ENCODE peak calls at places on chromosome 9, in ten cellular contexts. M, I, Z, W, D, S, Y, A, P and U are unnamed samples.

GRCh38 chr9:108002296-108003056 is 512.9 kb upstream of the KLF4 start:
- DNase-seq in M (peak), I (no peak), Z (no peak), W (peak), D (no peak), S (no peak), Y (peak), A (no peak), P (no peak), U (no peak)

GRCh38 chr9:135006911-135007570 is 80.4 kb upstream of the OLFM1 start:
- DNase-seq in M (no peak), I (no peak), Z (no peak), W (no peak), D (no peak), S (no peak), Y (no peak), A (no peak), P (no peak), U (peak)

GRCh38 chr9:84642618-84643017 is 26.9 kb upstream of the NTRK2 start:
- DNase-seq in M (no peak), I (no peak), Z (no peak), W (no peak), D (no peak), S (no peak), Y (no peak), A (no peak), P (no peak), U (no peak)

GRCh38 chr9:36029765-36030528 is 6.8 kb upstream of the RECK start:
- DNase-seq in M (peak), I (no peak), Z (no peak), W (peak), D (no peak), S (peak), Y (peak), A (no peak), P (no peak), U (peak)

GRCh38 chr9:115650768-115651167 is 502.8 kb upstream of the PAPPA start:
- DNase-seq in M (peak), I (no peak), Z (no peak), W (peak), D (no peak), S (peak), Y (peak), A (no peak), P (no peak), U (peak)

GRCh38 chr9:34701023-34701768 is 8.7 kb downstream of the CCL21 start:
- DNase-seq in M (peak), I (peak), Z (no peak), W (peak), D (peak), S (peak), Y (peak), A (peak), P (peak), U (peak)

GRCh38 chr9:91954841-91955471 is 4.9 kb upstream of the ROR2 start:
- DNase-seq in M (peak), I (peak), Z (peak), W (peak), D (peak), S (peak), Y (peak), A (no peak), P (peak), U (peak)

GRCh38 chr9:101418518-101419111 is 17.0 kb downstream of the ALDOB start:
- DNase-seq in M (peak), I (no peak), Z (no peak), W (peak), D (no peak), S (peak), Y (peak), A (no peak), P (no peak), U (no peak)

GRCh38 chr9:107404086-107404590 is 85.4 kb downstream of the KLF4 start:
- DNase-seq in M (no peak), I (no peak), Z (no peak), W (no peak), D (no peak), S (no peak), Y (no peak), A (no peak), P (no peak), U (peak)

DNA sequence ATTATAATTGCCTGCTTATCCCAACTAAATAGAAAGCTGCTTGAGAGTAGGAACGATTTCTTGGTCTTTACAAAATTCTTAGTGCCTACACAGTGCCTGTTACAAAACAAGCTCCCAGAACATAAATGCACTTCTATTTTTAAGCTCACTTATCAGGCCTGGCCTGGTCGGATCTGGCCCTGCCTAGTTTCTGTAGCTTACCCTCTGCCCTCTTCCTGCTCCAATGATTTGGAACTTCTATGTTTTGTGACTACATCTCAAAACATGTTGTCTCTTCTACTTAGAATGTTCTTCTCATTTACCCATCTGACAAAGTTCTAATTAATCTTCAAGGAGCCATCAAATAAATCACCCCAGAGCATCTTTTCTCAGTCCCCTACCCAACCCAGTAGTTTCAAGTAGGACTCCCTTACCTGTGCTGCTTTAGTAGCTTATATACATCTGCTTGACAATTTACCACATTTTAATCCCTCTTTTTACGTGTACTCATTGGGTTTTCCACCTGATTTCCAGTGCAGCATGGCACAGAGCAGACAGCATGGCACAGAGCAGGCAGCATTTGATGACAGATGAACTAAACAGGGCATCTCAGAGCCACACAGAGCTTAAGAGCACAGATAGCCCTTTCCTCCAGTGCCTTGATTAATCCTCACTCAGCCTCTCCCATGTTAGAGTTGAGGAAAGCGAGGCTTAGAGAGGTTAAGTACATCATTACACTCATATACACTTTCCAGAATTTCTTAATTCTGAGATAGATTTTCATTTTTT is 171.9 kb downstream of the MAPKAP1 start:
- DNase-seq in M (no peak), I (no peak), Z (no peak), W (no peak), D (no peak), S (no peak), Y (no peak), A (no peak), P (no peak), U (no peak)
- H3K4me2 ChIP-seq in M (no peak), I (no peak), Z (no peak), W (no peak), D (no peak), S (no peak), Y (no peak), A (no peak), P (no peak), U (no peak)

GRCh38 chr9:31790720-31791119 is 593.7 kb upstream of the ACO1 start:
- DNase-seq in M (no peak), I (no peak), Z (no peak), W (no peak), D (no peak), S (no peak), Y (no peak), A (no peak), P (no peak), U (no peak)
- H3K4me2 ChIP-seq in M (no peak), I (no peak), Z (no peak), W (no peak), D (no peak), S (no peak), Y (no peak), A (no peak), P (no peak), U (no peak)

GRCh38 chr9:133579231-133579560 is 30.0 kb downstream of the FAM163B start:
- DNase-seq in M (no peak), I (no peak), Z (no peak), W (no peak), D (peak), S (no peak), Y (no peak), A (no peak), P (no peak), U (no peak)
- H3K4me2 ChIP-seq in M (no peak), I (no peak), Z (no peak), W (no peak), D (no peak), S (no peak), Y (no peak), A (no peak), P (no peak), U (no peak)

DNA sequence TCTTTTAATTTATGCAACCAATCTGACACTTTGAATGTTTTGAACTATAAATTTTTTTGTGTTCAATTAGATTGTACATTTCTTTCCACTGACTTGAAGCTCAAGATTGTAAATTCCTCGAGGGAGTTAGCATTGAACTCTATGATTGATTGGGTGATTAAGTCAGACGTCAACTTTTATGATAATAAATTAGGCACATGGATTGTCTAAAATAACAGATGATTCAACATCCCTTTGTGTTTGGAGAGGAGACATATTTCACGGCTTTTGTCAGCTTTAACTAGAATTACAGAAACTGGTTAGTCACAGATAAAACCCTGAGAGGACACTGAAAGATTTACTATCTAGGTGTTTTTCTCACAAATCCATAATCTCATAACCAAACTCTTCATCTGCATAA is 32.7 kb upstream of the TXNDC8 start:
- DNase-seq in M (no peak), I (no peak), Z (no peak), W (peak), D (no peak), S (peak), Y (peak), A (no peak), P (no peak), U (peak)
- H3K4me2 ChIP-seq in M (no peak), I (no peak), Z (no peak), W (no peak), D (no peak), S (peak), Y (no peak), A (no peak), P (no peak), U (no peak)